ENCODE peak calls at places on chromosomes 13 and 19, in four cellular contexts. G, A, R and E are unnamed samples.

GRCh38 chr19:10260141-10260584 is 8.1 kb downstream of the MRPL4 start:
- DNase-seq in G (no peak), A (no peak), R (peak; percentile 30), E (no peak)

GRCh38 chr13:99969934-99970760 is 1.4 kb downstream of the ZIC5 start:
- DNase-seq in G (peak; percentile 83), A (no peak), R (peak; percentile 57), E (no peak)

GRCh38 chr19:4606921-4607678 is 32.2 kb upstream of the TNFAIP8L1 start:
- DNase-seq in G (no peak), A (no peak), R (no peak), E (peak; percentile 89)

GRCh38 chr19:54208784-54209057 is 8.1 kb downstream of the RPS9 start:
- DNase-seq in G (peak; percentile 47), A (no peak), R (no peak), E (no peak)

GRCh38 chr13:27474751-27475268 is 24.4 kb upstream of the MTIF3 start:
- DNase-seq in G (no peak), A (no peak), R (no peak), E (no peak)

GRCh38 chr19:13132471-13133166 is 14.6 kb downstream of the NACC1 start:
- DNase-seq in G (no peak), A (no peak), R (no peak), E (no peak)

GRCh38 chr13:85543144-85543543 is 256.1 kb downstream of the SLITRK6 start:
- DNase-seq in G (no peak), A (no peak), R (no peak), E (no peak)

GRCh38 chr13:39144941-39145533 is 106.8 kb downstream of the NHLRC3 start:
- DNase-seq in G (peak; percentile 52), A (no peak), R (no peak), E (peak; percentile 56)

GRCh38 chr19:51066816-51067215 is 1.9 kb upstream of the KLK13 start:
- DNase-seq in G (no peak), A (no peak), R (no peak), E (no peak)

GRCh38 chr13:79830426-79830825 is 349.5 kb downstream of the NDFIP2 start:
- DNase-seq in G (no peak), A (no peak), R (no peak), E (no peak)

GRCh38 chr13:67147257-67148218 is 82.6 kb downstream of the PCDH9 start:
- DNase-seq in G (peak; percentile 24), A (no peak), R (no peak), E (no peak)

GRCh38 chr19:45881082-45881908 is 4.6 kb downstream of the IRF2BP1 start:
- DNase-seq in G (no peak), A (no peak), R (no peak), E (no peak)

GRCh38 chr19:39257227-39257626 is 8.6 kb upstream of the IFNL4 start:
- DNase-seq in G (no peak), A (no peak), R (no peak), E (no peak)

GRCh38 chr19:39252458-39252857 is 3.8 kb upstream of the IFNL4 start:
- DNase-seq in G (no peak), A (no peak), R (no peak), E (peak; percentile 61)

GRCh38 chr19:39253374-39254149 is 4.9 kb upstream of the IFNL4 start:
- DNase-seq in G (no peak), A (no peak), R (no peak), E (no peak)

GRCh38 chr19:39251081-39251480 is 2.4 kb upstream of the IFNL4 start:
- DNase-seq in G (no peak), A (no peak), R (no peak), E (no peak)

GRCh38 chr19:39254539-39255345 is 6.1 kb upstream of the IFNL4 start:
- DNase-seq in G (no peak), A (no peak), R (no peak), E (no peak)
- TF ChIP-seq SMC3 in G (no peak), A (no peak), R (no peak), E (no peak)

GRCh38 chr19:8161135-8161646 is 11.8 kb upstream of the FBN3 start:
- DNase-seq in G (peak; percentile 58), A (peak; percentile 39), R (peak; percentile 65), E (peak; percentile 40)
- TF ChIP-seq PBX3 in G (no peak), A (no peak), R (no peak), E (no peak)

GRCh38 chr13:48398450-48399095 is 14.3 kb downstream of the LPAR6 start:
- DNase-seq in G (no peak), A (no peak), R (no peak), E (no peak)
- TF ChIP-seq SMC3 in G (no peak), A (no peak), R (no peak), E (no peak)

GRCh38 chr19:49744946-49745381 is 18.1 kb downstream of the TSKS start:
- DNase-seq in G (peak; percentile 52), A (no peak), R (no peak), E (no peak)

GRCh38 chr19:49741210-49741844 is 21.8 kb downstream of the TSKS start:
- DNase-seq in G (no peak), A (no peak), R (peak; percentile 42), E (no peak)

GRCh38 chr19:49749771-49750170 is 13.3 kb downstream of the TSKS start:
- DNase-seq in G (no peak), A (no peak), R (no peak), E (no peak)

GRCh38 chr19:49749055-49749716 is 13.9 kb downstream of the TSKS start:
- DNase-seq in G (no peak), A (no peak), R (no peak), E (peak; percentile 58)

DNA sequence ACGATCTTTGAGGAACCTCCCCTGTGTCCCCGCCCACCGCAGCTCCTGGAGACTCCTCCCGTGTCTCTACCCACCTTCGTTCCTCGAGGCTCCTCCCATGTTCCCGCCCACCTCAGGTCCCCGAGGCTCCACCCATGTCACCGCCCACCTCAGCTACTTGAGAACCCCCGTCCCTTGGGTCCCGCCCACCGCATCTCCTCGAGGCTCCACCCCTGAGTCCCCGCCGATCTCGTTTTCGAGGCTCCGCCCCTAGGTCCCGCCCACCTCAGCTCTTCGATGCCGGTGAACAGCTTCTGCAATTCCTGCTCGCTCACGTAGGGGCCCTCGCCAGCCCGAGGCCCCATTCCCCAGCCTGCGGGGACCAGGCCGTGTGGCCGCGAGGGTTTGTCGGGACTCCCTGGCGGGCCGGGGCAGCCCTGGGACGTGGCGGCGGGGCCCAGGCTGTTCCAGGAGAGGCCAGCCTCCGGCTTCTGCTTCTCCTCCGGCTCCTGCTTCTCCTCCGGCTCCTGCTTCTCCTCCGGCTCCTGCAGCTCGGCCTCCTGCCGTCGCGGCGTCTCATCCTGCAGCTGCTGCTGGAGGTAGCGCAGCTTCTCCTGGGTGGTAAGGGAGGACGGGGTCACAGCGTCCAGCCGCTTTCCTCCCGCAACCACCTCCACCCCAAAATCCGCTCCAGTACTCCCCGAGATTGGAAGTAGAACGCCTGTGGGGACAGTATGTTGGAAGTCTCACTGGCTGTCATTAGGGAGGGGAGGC is 16.7 kb downstream of the TSKS start:
- DNase-seq in G (peak; percentile 85), A (no peak), R (peak; percentile 36), E (peak; percentile 81)
- TF ChIP-seq PBX3 in G (no peak), A (no peak), R (no peak), E (no peak)

DNA sequence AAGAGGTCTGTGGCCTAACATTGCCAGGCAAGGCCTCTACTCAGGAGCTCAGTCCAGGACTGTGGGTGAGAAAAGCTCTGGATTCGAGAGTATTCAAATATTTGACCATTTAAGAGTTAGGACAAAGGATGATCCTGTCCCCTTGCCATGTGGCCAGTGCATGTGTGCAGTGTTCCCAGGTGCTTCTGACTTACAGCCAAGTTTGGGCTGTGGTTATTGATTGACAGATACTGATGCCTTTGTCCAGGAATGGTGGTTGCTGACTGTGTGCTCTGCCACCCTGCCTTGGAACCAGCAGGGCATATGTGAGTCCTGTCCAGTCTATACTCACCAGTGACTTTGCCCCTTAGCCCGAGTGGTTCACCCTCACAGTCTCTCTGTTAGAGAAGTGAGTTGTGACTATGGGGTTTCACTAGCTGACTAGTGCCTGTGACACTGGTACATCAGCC is 51.9 kb downstream of the GARRE1 start:
- DNase-seq in G (no peak), A (no peak), R (peak; percentile 88), E (no peak)
- TF ChIP-seq SMC3 in G (no peak), A (no peak), R (peak; percentile 1), E (no peak)

DNA sequence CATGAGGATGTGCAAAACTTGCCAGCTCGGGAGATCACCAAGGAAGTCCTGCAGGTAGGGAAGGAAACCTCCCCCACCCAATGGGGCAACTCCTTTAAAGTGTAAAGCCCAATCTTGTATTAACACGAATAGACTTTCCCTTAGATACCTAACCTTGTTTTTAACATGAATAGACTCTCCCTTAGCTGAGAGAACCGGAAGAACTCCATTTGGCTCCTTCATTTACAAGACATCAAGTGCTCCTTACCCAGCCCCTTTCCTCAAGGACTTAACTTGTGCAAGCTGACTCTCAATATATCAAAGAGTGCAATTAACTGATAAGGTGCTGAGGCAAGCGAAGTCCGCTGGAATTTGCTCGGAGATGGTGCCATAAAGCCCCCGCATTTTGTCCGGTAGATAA is 9.9 kb upstream of the ZNF90 start:
- DNase-seq in G (no peak), A (no peak), R (no peak), E (no peak)
- TF ChIP-seq PBX3 in G (no peak), A (no peak), R (no peak), E (no peak)

GRCh38 chr13:61277088-61277487 is 138.6 kb downstream of the PCDH20 start:
- DNase-seq in G (no peak), A (no peak), R (no peak), E (no peak)

GRCh38 chr13:61275740-61276139 is 139.9 kb downstream of the PCDH20 start:
- DNase-seq in G (no peak), A (no peak), R (no peak), E (no peak)

GRCh38 chr13:61277877-61278276 is 137.8 kb downstream of the PCDH20 start:
- DNase-seq in G (no peak), A (no peak), R (no peak), E (no peak)

GRCh38 chr13:61275251-61275650 is 140.4 kb downstream of the PCDH20 start:
- DNase-seq in G (no peak), A (no peak), R (no peak), E (no peak)

GRCh38 chr13:61276401-61276800 is 139.2 kb downstream of the PCDH20 start:
- DNase-seq in G (no peak), A (no peak), R (no peak), E (no peak)
- TF ChIP-seq SMC3 in G (no peak), A (no peak), R (no peak), E (no peak)

GRCh38 chr19:16456652-16457194 is 15.0 kb downstream of the EPS15L1 start:
- DNase-seq in G (no peak), A (no peak), R (no peak), E (peak; percentile 38)
- TF ChIP-seq PBX3 in G (no peak), A (no peak), R (no peak), E (no peak)

GRCh38 chr19:34480491-34480890 is 1.1 kb upstream of the WTIP start:
- DNase-seq in G (no peak), A (no peak), R (no peak), E (no peak)

GRCh38 chr19:34482380-34483250 is 1.1 kb downstream of the WTIP start:
- DNase-seq in G (peak; percentile 64), A (no peak), R (no peak), E (peak; percentile 70)

GRCh38 chr19:34481861-34482379 is 362 bp downstream of the WTIP start:
- DNase-seq in G (peak; percentile 73), A (no peak), R (no peak), E (peak; percentile 77)

GRCh38 chr19:34479396-34479795 is 2.2 kb upstream of the WTIP start:
- DNase-seq in G (no peak), A (no peak), R (no peak), E (no peak)

GRCh38 chr19:34480971-34481821 is at the start of gene WTIP:
- DNase-seq in G (peak; percentile 92), A (no peak), R (peak; percentile 62), E (peak; percentile 78)
- TF ChIP-seq SMC3 in G (no peak), A (no peak), R (no peak), E (no peak)